ENCODE peak calls at places on chromosome X, in ten cellular contexts. One of them, this sample, is unnamed.

GRCh38 chrX:44042731-44043130 is 69.5 kb upstream of the NDP start:
- DNase-seq in suprapubic skin: no peak
- DNase-seq in HT-29: no peak
- DNase-seq in germinal center: no peak
- DNase-seq in central memory CD4-positive, alpha-beta T cell: no peak
- DNase-seq in mesothelial cell of epicardium: no peak
- DNase-seq in Panc1: no peak
- DNase-seq in GM03348: no peak
- DNase-seq in activated CD4-positive, alpha-beta T cell treated with anti-CD3 and anti-CD28 coated beads, Interleukin-2, amount 50 U/mL, for 1 hour: no peak
- DNase-seq in neuronal stem cell: no peak
- DNase-seq in this sample: no peak

GRCh38 chrX:12974217-12974796 is 603 bp upstream of the TMSB4X start:
- DNase-seq in activated CD4-positive, alpha-beta T cell treated with anti-CD3 and anti-CD28 coated beads, Interleukin-2, amount 50 U/mL, for 1 hour: no peak
- DNase-seq in GM03348: peak
- DNase-seq in HT-29: no peak
- DNase-seq in neuronal stem cell: peak
- DNase-seq in suprapubic skin: peak
- DNase-seq in central memory CD4-positive, alpha-beta T cell: no peak
- DNase-seq in Panc1: no peak
- DNase-seq in germinal center: no peak
- DNase-seq in mesothelial cell of epicardium: no peak
- DNase-seq in this sample: no peak

GRCh38 chrX:131789664-131790063 is 233.4 kb upstream of the STK26 start:
- DNase-seq in germinal center: no peak
- DNase-seq in mesothelial cell of epicardium: no peak
- DNase-seq in GM03348: no peak
- DNase-seq in suprapubic skin: no peak
- DNase-seq in activated CD4-positive, alpha-beta T cell treated with anti-CD3 and anti-CD28 coated beads, Interleukin-2, amount 50 U/mL, for 1 hour: no peak
- DNase-seq in central memory CD4-positive, alpha-beta T cell: no peak
- DNase-seq in neuronal stem cell: no peak
- DNase-seq in Panc1: no peak
- DNase-seq in HT-29: no peak
- DNase-seq in this sample: no peak

GRCh38 chrX:43655961-43656494 is at the start of gene MAOA:
- DNase-seq in GM03348: no peak
- DNase-seq in HT-29: peak
- DNase-seq in neuronal stem cell: peak
- DNase-seq in suprapubic skin: peak
- DNase-seq in activated CD4-positive, alpha-beta T cell treated with anti-CD3 and anti-CD28 coated beads, Interleukin-2, amount 50 U/mL, for 1 hour: peak
- DNase-seq in central memory CD4-positive, alpha-beta T cell: no peak
- DNase-seq in germinal center: peak
- DNase-seq in Panc1: no peak
- DNase-seq in mesothelial cell of epicardium: no peak
- DNase-seq in this sample: peak

GRCh38 chrX:13520931-13521330 is 48.5 kb upstream of the EGFL6 start:
- DNase-seq in Panc1: no peak
- DNase-seq in suprapubic skin: no peak
- DNase-seq in activated CD4-positive, alpha-beta T cell treated with anti-CD3 and anti-CD28 coated beads, Interleukin-2, amount 50 U/mL, for 1 hour: no peak
- DNase-seq in germinal center: no peak
- DNase-seq in HT-29: no peak
- DNase-seq in neuronal stem cell: no peak
- DNase-seq in mesothelial cell of epicardium: no peak
- DNase-seq in central memory CD4-positive, alpha-beta T cell: no peak
- DNase-seq in GM03348: peak
- DNase-seq in this sample: no peak

GRCh38 chrX:127879585-127879984 is 172.6 kb downstream of the ACTRT1 start:
- DNase-seq in HT-29: no peak
- DNase-seq in GM03348: no peak
- DNase-seq in central memory CD4-positive, alpha-beta T cell: no peak
- DNase-seq in suprapubic skin: no peak
- DNase-seq in neuronal stem cell: no peak
- DNase-seq in mesothelial cell of epicardium: no peak
- DNase-seq in germinal center: no peak
- DNase-seq in Panc1: no peak
- DNase-seq in activated CD4-positive, alpha-beta T cell treated with anti-CD3 and anti-CD28 coated beads, Interleukin-2, amount 50 U/mL, for 1 hour: no peak
- DNase-seq in this sample: no peak

GRCh38 chrX:130414800-130415199 is 13.0 kb downstream of the RBMX2 start:
- DNase-seq in Panc1: no peak
- DNase-seq in germinal center: no peak
- DNase-seq in GM03348: no peak
- DNase-seq in suprapubic skin: no peak
- DNase-seq in mesothelial cell of epicardium: no peak
- DNase-seq in neuronal stem cell: no peak
- DNase-seq in central memory CD4-positive, alpha-beta T cell: no peak
- DNase-seq in activated CD4-positive, alpha-beta T cell treated with anti-CD3 and anti-CD28 coated beads, Interleukin-2, amount 50 U/mL, for 1 hour: no peak
- DNase-seq in HT-29: no peak
- DNase-seq in this sample: no peak

GRCh38 chrX:12162420-12162819 is 24.1 kb downstream of the FRMPD4 start:
- DNase-seq in HT-29: no peak
- DNase-seq in neuronal stem cell: no peak
- DNase-seq in suprapubic skin: no peak
- DNase-seq in activated CD4-positive, alpha-beta T cell treated with anti-CD3 and anti-CD28 coated beads, Interleukin-2, amount 50 U/mL, for 1 hour: no peak
- DNase-seq in mesothelial cell of epicardium: no peak
- DNase-seq in GM03348: peak
- DNase-seq in germinal center: no peak
- DNase-seq in Panc1: no peak
- DNase-seq in central memory CD4-positive, alpha-beta T cell: no peak
- DNase-seq in this sample: no peak

GRCh38 chrX:19152762-19153161 is 30.5 kb upstream of the ADGRG2 start:
- DNase-seq in HT-29: no peak
- DNase-seq in central memory CD4-positive, alpha-beta T cell: no peak
- DNase-seq in GM03348: no peak
- DNase-seq in mesothelial cell of epicardium: no peak
- DNase-seq in suprapubic skin: no peak
- DNase-seq in neuronal stem cell: no peak
- DNase-seq in activated CD4-positive, alpha-beta T cell treated with anti-CD3 and anti-CD28 coated beads, Interleukin-2, amount 50 U/mL, for 1 hour: no peak
- DNase-seq in Panc1: no peak
- DNase-seq in germinal center: no peak
- DNase-seq in this sample: no peak

GRCh38 chrX:129728061-129728460 is 10.7 kb upstream of the XPNPEP2 start:
- DNase-seq in central memory CD4-positive, alpha-beta T cell: no peak
- DNase-seq in activated CD4-positive, alpha-beta T cell treated with anti-CD3 and anti-CD28 coated beads, Interleukin-2, amount 50 U/mL, for 1 hour: no peak
- DNase-seq in mesothelial cell of epicardium: no peak
- DNase-seq in Panc1: no peak
- DNase-seq in GM03348: no peak
- DNase-seq in germinal center: no peak
- DNase-seq in neuronal stem cell: no peak
- DNase-seq in HT-29: no peak
- DNase-seq in suprapubic skin: no peak
- DNase-seq in this sample: peak

GRCh38 chrX:150694738-150695410 is 1.7 kb downstream of the MTMR1 start:
- DNase-seq in HT-29: no peak
- DNase-seq in germinal center: peak
- DNase-seq in suprapubic skin: no peak
- DNase-seq in activated CD4-positive, alpha-beta T cell treated with anti-CD3 and anti-CD28 coated beads, Interleukin-2, amount 50 U/mL, for 1 hour: no peak
- DNase-seq in Panc1: no peak
- DNase-seq in neuronal stem cell: no peak
- DNase-seq in mesothelial cell of epicardium: no peak
- DNase-seq in GM03348: no peak
- DNase-seq in central memory CD4-positive, alpha-beta T cell: peak
- DNase-seq in this sample: no peak

GRCh38 chrX:49186125-49187027 is at the start of gene PRICKLE3:
- DNase-seq in germinal center: peak
- DNase-seq in GM03348: peak
- DNase-seq in HT-29: peak
- DNase-seq in mesothelial cell of epicardium: peak
- DNase-seq in Panc1: no peak
- DNase-seq in activated CD4-positive, alpha-beta T cell treated with anti-CD3 and anti-CD28 coated beads, Interleukin-2, amount 50 U/mL, for 1 hour: peak
- DNase-seq in neuronal stem cell: no peak
- DNase-seq in central memory CD4-positive, alpha-beta T cell: peak
- DNase-seq in suprapubic skin: peak
- DNase-seq in this sample: peak

GRCh38 chrX:96102997-96103396 is 581.6 kb upstream of the DIAPH2 start:
- DNase-seq in HT-29: no peak
- DNase-seq in Panc1: no peak
- DNase-seq in germinal center: no peak
- DNase-seq in neuronal stem cell: no peak
- DNase-seq in activated CD4-positive, alpha-beta T cell treated with anti-CD3 and anti-CD28 coated beads, Interleukin-2, amount 50 U/mL, for 1 hour: no peak
- DNase-seq in suprapubic skin: no peak
- DNase-seq in GM03348: no peak
- DNase-seq in mesothelial cell of epicardium: no peak
- DNase-seq in central memory CD4-positive, alpha-beta T cell: no peak
- DNase-seq in this sample: no peak

GRCh38 chrX:989959-990510 is 222.4 kb downstream of the CRLF2 start:
- DNase-seq in activated CD4-positive, alpha-beta T cell treated with anti-CD3 and anti-CD28 coated beads, Interleukin-2, amount 50 U/mL, for 1 hour: peak
- DNase-seq in Panc1: peak
- DNase-seq in HT-29: peak
- DNase-seq in GM03348: no peak
- DNase-seq in neuronal stem cell: no peak
- DNase-seq in germinal center: no peak
- DNase-seq in mesothelial cell of epicardium: peak
- DNase-seq in central memory CD4-positive, alpha-beta T cell: peak
- DNase-seq in suprapubic skin: peak
- DNase-seq in this sample: peak

GRCh38 chrX:129939986-129940385 is 34.0 kb downstream of the UTP14A start:
- DNase-seq in Panc1: no peak
- DNase-seq in mesothelial cell of epicardium: no peak
- DNase-seq in suprapubic skin: no peak
- DNase-seq in GM03348: no peak
- DNase-seq in neuronal stem cell: no peak
- DNase-seq in HT-29: no peak
- DNase-seq in central memory CD4-positive, alpha-beta T cell: no peak
- DNase-seq in activated CD4-positive, alpha-beta T cell treated with anti-CD3 and anti-CD28 coated beads, Interleukin-2, amount 50 U/mL, for 1 hour: no peak
- DNase-seq in germinal center: no peak
- DNase-seq in this sample: no peak

GRCh38 chrX:45668686-45669443 is 468.2 kb upstream of the DIPK2B start:
- DNase-seq in mesothelial cell of epicardium: no peak
- DNase-seq in HT-29: no peak
- DNase-seq in germinal center: no peak
- DNase-seq in Panc1: peak
- DNase-seq in suprapubic skin: no peak
- DNase-seq in neuronal stem cell: no peak
- DNase-seq in activated CD4-positive, alpha-beta T cell treated with anti-CD3 and anti-CD28 coated beads, Interleukin-2, amount 50 U/mL, for 1 hour: no peak
- DNase-seq in central memory CD4-positive, alpha-beta T cell: no peak
- DNase-seq in GM03348: peak
- DNase-seq in this sample: no peak

GRCh38 chrX:18873189-18873791 is 110.6 kb downstream of the PHKA2 start:
- DNase-seq in HT-29: no peak
- DNase-seq in Panc1: no peak
- DNase-seq in GM03348: peak
- DNase-seq in activated CD4-positive, alpha-beta T cell treated with anti-CD3 and anti-CD28 coated beads, Interleukin-2, amount 50 U/mL, for 1 hour: no peak
- DNase-seq in germinal center: no peak
- DNase-seq in suprapubic skin: no peak
- DNase-seq in mesothelial cell of epicardium: no peak
- DNase-seq in neuronal stem cell: no peak
- DNase-seq in central memory CD4-positive, alpha-beta T cell: no peak
- DNase-seq in this sample: no peak

GRCh38 chrX:23902419-23902818 is 5.3 kb downstream of the APOO start:
- DNase-seq in germinal center: peak
- DNase-seq in central memory CD4-positive, alpha-beta T cell: peak
- DNase-seq in activated CD4-positive, alpha-beta T cell treated with anti-CD3 and anti-CD28 coated beads, Interleukin-2, amount 50 U/mL, for 1 hour: no peak
- DNase-seq in HT-29: peak
- DNase-seq in GM03348: peak
- DNase-seq in Panc1: no peak
- DNase-seq in suprapubic skin: no peak
- DNase-seq in neuronal stem cell: no peak
- DNase-seq in mesothelial cell of epicardium: no peak
- DNase-seq in this sample: no peak

GRCh38 chrX:33726281-33727160 is 405.6 kb downstream of the FAM47A start:
- DNase-seq in HT-29: no peak
- DNase-seq in GM03348: no peak
- DNase-seq in central memory CD4-positive, alpha-beta T cell: no peak
- DNase-seq in neuronal stem cell: no peak
- DNase-seq in suprapubic skin: peak
- DNase-seq in Panc1: no peak
- DNase-seq in germinal center: no peak
- DNase-seq in activated CD4-positive, alpha-beta T cell treated with anti-CD3 and anti-CD28 coated beads, Interleukin-2, amount 50 U/mL, for 1 hour: no peak
- DNase-seq in mesothelial cell of epicardium: peak
- DNase-seq in this sample: no peak

GRCh38 chrX:133294126-133294525 is 76.0 kb upstream of the TFDP3 start:
- DNase-seq in germinal center: no peak
- DNase-seq in central memory CD4-positive, alpha-beta T cell: no peak
- DNase-seq in Panc1: no peak
- DNase-seq in neuronal stem cell: no peak
- DNase-seq in activated CD4-positive, alpha-beta T cell treated with anti-CD3 and anti-CD28 coated beads, Interleukin-2, amount 50 U/mL, for 1 hour: no peak
- DNase-seq in GM03348: peak
- DNase-seq in mesothelial cell of epicardium: no peak
- DNase-seq in HT-29: no peak
- DNase-seq in suprapubic skin: no peak
- DNase-seq in this sample: no peak